ENCODE peak calls at places on chromosomes 12 and 14, in four cellular contexts. One of them, this sample, is unnamed.

GRCh38 chr14:52961060-52961639 is 10.3 kb upstream of the FERMT2 start:
- DNase-seq in lower lobe of right lung: no peak
- DNase-seq in cardiac fibroblast: peak
- DNase-seq in fibroblast of lung: peak
- DNase-seq in this sample: no peak

GRCh38 chr14:61147369-61147897 is 133.7 kb downstream of the TMEM30B start:
- DNase-seq in cardiac fibroblast: peak
- DNase-seq in fibroblast of lung: peak
- DNase-seq in lower lobe of right lung: no peak
- DNase-seq in this sample: no peak

GRCh38 chr12:61860439-61860838 is 399.8 kb upstream of the USP15 start:
- DNase-seq in lower lobe of right lung: no peak
- DNase-seq in cardiac fibroblast: no peak
- DNase-seq in fibroblast of lung: no peak
- DNase-seq in this sample: no peak

GRCh38 chr14:78519863-78520262 is 349.7 kb downstream of the NRXN3 start:
- DNase-seq in lower lobe of right lung: no peak
- DNase-seq in cardiac fibroblast: peak
- DNase-seq in fibroblast of lung: peak
- DNase-seq in this sample: no peak

GRCh38 chr12:94049718-94050117 is 98.7 kb upstream of the PLXNC1 start:
- DNase-seq in fibroblast of lung: no peak
- DNase-seq in lower lobe of right lung: no peak
- DNase-seq in cardiac fibroblast: no peak
- DNase-seq in this sample: no peak

GRCh38 chr14:90830931-90831701 is 14.9 kb upstream of the TTC7B start:
- DNase-seq in cardiac fibroblast: no peak
- DNase-seq in lower lobe of right lung: no peak
- DNase-seq in fibroblast of lung: no peak
- DNase-seq in this sample: no peak

GRCh38 chr12:100900808-100901207 is 106.2 kb downstream of the ANO4 start:
- DNase-seq in fibroblast of lung: no peak
- DNase-seq in lower lobe of right lung: no peak
- DNase-seq in cardiac fibroblast: no peak
- DNase-seq in this sample: no peak

GRCh38 chr12:116717466-116718457 is 20.1 kb downstream of the SPRING1 start:
- DNase-seq in lower lobe of right lung: peak
- DNase-seq in fibroblast of lung: peak
- DNase-seq in cardiac fibroblast: peak
- DNase-seq in this sample: no peak

GRCh38 chr14:59292028-59292427 is 103.6 kb downstream of the DAAM1 start:
- DNase-seq in cardiac fibroblast: no peak
- DNase-seq in fibroblast of lung: no peak
- DNase-seq in lower lobe of right lung: no peak
- DNase-seq in this sample: no peak

GRCh38 chr12:101619868-101620761 is 25.3 kb downstream of the MYBPC1 start:
- DNase-seq in fibroblast of lung: no peak
- DNase-seq in lower lobe of right lung: no peak
- DNase-seq in cardiac fibroblast: no peak
- DNase-seq in this sample: no peak

GRCh38 chr14:98808494-98809407 is 463.2 kb downstream of the BCL11B start:
- DNase-seq in cardiac fibroblast: no peak
- DNase-seq in lower lobe of right lung: no peak
- DNase-seq in fibroblast of lung: no peak
- DNase-seq in this sample: no peak

GRCh38 chr12:10849425-10849878 is at the start of gene PRR4:
- DNase-seq in fibroblast of lung: peak
- DNase-seq in cardiac fibroblast: peak
- DNase-seq in lower lobe of right lung: no peak
- DNase-seq in this sample: no peak

GRCh38 chr14:79379266-79379665 is 832.0 kb downstream of the DIO2 start:
- DNase-seq in cardiac fibroblast: no peak
- DNase-seq in lower lobe of right lung: no peak
- DNase-seq in fibroblast of lung: no peak
- DNase-seq in this sample: no peak

GRCh38 chr12:45583011-45583657 is 146.4 kb upstream of the ARID2 start:
- DNase-seq in fibroblast of lung: peak
- DNase-seq in lower lobe of right lung: no peak
- DNase-seq in cardiac fibroblast: peak
- DNase-seq in this sample: no peak

GRCh38 chr12:122437656-122438121 is 15.2 kb upstream of the CLIP1 start:
- DNase-seq in lower lobe of right lung: no peak
- DNase-seq in fibroblast of lung: peak
- DNase-seq in cardiac fibroblast: peak
- DNase-seq in this sample: no peak

GRCh38 chr14:23861666-23862065 is 91.9 kb upstream of the DHRS4 start:
- DNase-seq in fibroblast of lung: peak
- DNase-seq in lower lobe of right lung: no peak
- DNase-seq in cardiac fibroblast: no peak
- DNase-seq in this sample: no peak

GRCh38 chr12:42315108-42315507 is 10.8 kb downstream of the ZCRB1 start:
- DNase-seq in cardiac fibroblast: no peak
- DNase-seq in lower lobe of right lung: no peak
- DNase-seq in fibroblast of lung: no peak
- DNase-seq in this sample: no peak

GRCh38 chr12:28351414-28351813 is 161.2 kb downstream of the CCDC91 start:
- DNase-seq in fibroblast of lung: no peak
- DNase-seq in lower lobe of right lung: no peak
- DNase-seq in cardiac fibroblast: no peak
- DNase-seq in this sample: no peak

GRCh38 chr14:23322568-23323517 is 1.6 kb downstream of the PABPN1 start:
- DNase-seq in fibroblast of lung: no peak
- DNase-seq in cardiac fibroblast: no peak
- DNase-seq in lower lobe of right lung: no peak
- DNase-seq in this sample: no peak

GRCh38 chr14:61552196-61552595 is 143.1 kb upstream of the HIF1A start:
- DNase-seq in fibroblast of lung: no peak
- DNase-seq in cardiac fibroblast: no peak
- DNase-seq in lower lobe of right lung: no peak
- DNase-seq in this sample: no peak

GRCh38 chr12:64679487-64679983 is 69.2 kb downstream of the RASSF3 start:
- DNase-seq in fibroblast of lung: peak
- DNase-seq in cardiac fibroblast: peak
- DNase-seq in lower lobe of right lung: peak
- DNase-seq in this sample: no peak

GRCh38 chr12:64678248-64678647 is 68.0 kb downstream of the RASSF3 start:
- DNase-seq in cardiac fibroblast: no peak
- DNase-seq in lower lobe of right lung: no peak
- DNase-seq in fibroblast of lung: no peak
- DNase-seq in this sample: no peak

GRCh38 chr12:64678835-64679234 is 68.5 kb downstream of the RASSF3 start:
- DNase-seq in cardiac fibroblast: no peak
- DNase-seq in lower lobe of right lung: no peak
- DNase-seq in fibroblast of lung: no peak
- DNase-seq in this sample: no peak

GRCh38 chr12:64681200-64682052 is 71.1 kb downstream of the RASSF3 start:
- DNase-seq in fibroblast of lung: no peak
- DNase-seq in cardiac fibroblast: no peak
- DNase-seq in lower lobe of right lung: no peak
- DNase-seq in this sample: no peak

DNA sequence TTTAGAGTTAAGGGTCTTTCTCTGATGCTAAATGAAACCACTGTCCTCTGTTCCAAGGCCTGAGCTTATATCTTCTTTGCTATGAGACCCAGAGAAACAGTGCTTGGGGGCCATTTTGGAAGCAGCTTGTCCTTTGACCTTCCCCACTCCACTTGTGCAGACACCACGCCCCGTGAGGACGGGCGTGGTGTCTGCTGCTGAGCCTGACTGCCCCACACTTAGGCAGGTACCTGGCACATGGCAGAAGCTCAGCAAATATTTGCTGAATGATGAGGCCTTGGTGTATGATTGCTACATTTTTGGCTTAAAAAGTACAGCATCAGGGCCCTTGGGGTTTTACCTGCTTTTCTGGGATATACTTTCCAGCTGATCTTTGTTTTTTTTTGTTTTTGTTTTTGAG is 69.9 kb downstream of the RASSF3 start:
- DNase-seq in fibroblast of lung: no peak
- DNase-seq in cardiac fibroblast: no peak
- DNase-seq in lower lobe of right lung: no peak
- DNase-seq in this sample: no peak
- H3K4me3 ChIP-seq in fibroblast of lung: no peak
- H3K4me3 ChIP-seq in cardiac fibroblast: no peak
- H3K4me3 ChIP-seq in lower lobe of right lung: no peak
- H3K4me3 ChIP-seq in this sample: no peak

GRCh38 chr12:6754406-6754805 is 1.5 kb upstream of the MLF2 start:
- DNase-seq in lower lobe of right lung: no peak
- DNase-seq in fibroblast of lung: no peak
- DNase-seq in cardiac fibroblast: no peak
- DNase-seq in this sample: no peak
- H3K4me3 ChIP-seq in lower lobe of right lung: no peak
- H3K4me3 ChIP-seq in fibroblast of lung: no peak
- H3K4me3 ChIP-seq in cardiac fibroblast: no peak
- H3K4me3 ChIP-seq in this sample: no peak

DNA sequence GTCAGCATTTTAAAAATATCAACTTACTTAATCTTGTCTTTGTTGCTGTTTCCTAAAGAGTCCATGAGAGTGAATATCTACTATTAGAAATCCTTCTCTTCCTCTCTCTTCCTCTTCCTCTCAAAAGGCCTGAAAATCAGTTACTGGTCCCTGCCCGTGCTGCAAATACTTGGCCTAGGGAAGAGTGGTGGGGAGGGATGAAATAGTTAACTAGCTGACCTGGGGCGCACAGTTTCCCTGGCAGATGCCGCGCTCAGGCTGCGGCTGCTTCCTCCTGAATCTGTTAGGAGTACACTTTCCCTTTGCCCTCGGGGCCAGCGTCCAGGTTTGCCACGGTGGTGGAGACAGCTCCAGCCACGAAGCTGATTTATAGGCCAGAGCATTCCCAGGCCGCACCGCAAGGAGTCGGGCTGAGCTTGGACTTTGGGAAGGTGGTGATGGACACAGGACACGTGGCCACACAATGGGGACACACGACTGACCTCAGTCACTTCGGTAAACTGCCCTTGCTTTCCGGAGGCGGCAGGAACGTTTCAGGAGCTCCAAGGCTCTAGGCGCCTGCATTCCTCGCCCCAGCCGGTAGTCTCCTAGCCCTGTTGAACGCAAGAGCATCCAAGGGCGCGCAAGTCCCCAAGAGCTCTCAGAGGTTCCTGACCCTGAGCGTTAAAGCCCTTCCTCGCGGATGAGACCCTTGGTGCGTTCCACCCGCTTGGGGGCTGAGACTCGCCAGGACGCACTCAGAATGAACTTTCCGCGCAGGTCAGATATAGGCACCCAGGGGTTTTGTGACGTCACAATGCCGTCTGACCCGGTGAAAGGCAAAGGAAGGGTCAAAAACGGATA is 7.1 kb upstream of the ASCL1 start:
- DNase-seq in fibroblast of lung: no peak
- DNase-seq in cardiac fibroblast: no peak
- DNase-seq in lower lobe of right lung: peak
- DNase-seq in this sample: no peak
- H3K4me3 ChIP-seq in fibroblast of lung: no peak
- H3K4me3 ChIP-seq in cardiac fibroblast: no peak
- H3K4me3 ChIP-seq in lower lobe of right lung: no peak
- H3K4me3 ChIP-seq in this sample: no peak

GRCh38 chr12:92056290-92056689 is 89.4 kb downstream of the BTG1 start:
- DNase-seq in cardiac fibroblast: no peak
- DNase-seq in fibroblast of lung: no peak
- DNase-seq in lower lobe of right lung: no peak
- DNase-seq in this sample: no peak

GRCh38 chr12:92049403-92049802 is 96.2 kb downstream of the BTG1 start:
- DNase-seq in lower lobe of right lung: no peak
- DNase-seq in fibroblast of lung: no peak
- DNase-seq in cardiac fibroblast: no peak
- DNase-seq in this sample: no peak

GRCh38 chr12:92047058-92047826 is 98.4 kb downstream of the BTG1 start:
- DNase-seq in fibroblast of lung: no peak
- DNase-seq in lower lobe of right lung: no peak
- DNase-seq in cardiac fibroblast: no peak
- DNase-seq in this sample: no peak

GRCh38 chr12:92055877-92056276 is 89.8 kb downstream of the BTG1 start:
- DNase-seq in fibroblast of lung: no peak
- DNase-seq in lower lobe of right lung: no peak
- DNase-seq in cardiac fibroblast: no peak
- DNase-seq in this sample: no peak

GRCh38 chr12:92051441-92051840 is 94.2 kb downstream of the BTG1 start:
- DNase-seq in fibroblast of lung: peak
- DNase-seq in lower lobe of right lung: no peak
- DNase-seq in cardiac fibroblast: no peak
- DNase-seq in this sample: no peak
- H3K4me3 ChIP-seq in fibroblast of lung: no peak
- H3K4me3 ChIP-seq in lower lobe of right lung: no peak
- H3K4me3 ChIP-seq in cardiac fibroblast: no peak
- H3K4me3 ChIP-seq in this sample: no peak

GRCh38 chr12:53756300-53757094 is 4.7 kb upstream of the CISTR start:
- DNase-seq in fibroblast of lung: no peak
- DNase-seq in cardiac fibroblast: no peak
- DNase-seq in lower lobe of right lung: no peak
- DNase-seq in this sample: no peak
- H3K4me3 ChIP-seq in fibroblast of lung: no peak
- H3K4me3 ChIP-seq in cardiac fibroblast: no peak
- H3K4me3 ChIP-seq in lower lobe of right lung: peak
- H3K4me3 ChIP-seq in this sample: no peak

DNA sequence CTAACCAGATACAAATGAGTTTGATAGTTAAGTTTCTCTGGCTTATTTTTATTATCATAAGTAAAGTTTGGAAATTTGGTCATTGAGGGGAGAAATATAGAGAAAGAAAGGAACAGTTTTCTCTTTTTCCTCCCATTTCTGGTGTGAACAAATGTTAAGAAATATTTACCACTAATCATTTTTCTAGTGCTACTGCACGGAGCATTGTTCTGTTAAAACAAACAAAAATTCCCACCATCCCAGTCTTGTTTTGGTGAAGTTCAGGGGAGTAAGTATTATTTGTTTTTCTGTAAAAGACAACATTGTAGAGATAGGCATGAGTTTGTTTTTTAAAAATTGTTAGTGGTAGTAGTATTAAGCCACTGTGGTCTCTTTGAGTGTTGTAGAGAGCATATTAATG is 135.3 kb downstream of the FGD4 start:
- DNase-seq in lower lobe of right lung: no peak
- DNase-seq in cardiac fibroblast: peak
- DNase-seq in fibroblast of lung: no peak
- DNase-seq in this sample: no peak
- H3K4me3 ChIP-seq in lower lobe of right lung: peak
- H3K4me3 ChIP-seq in cardiac fibroblast: peak
- H3K4me3 ChIP-seq in fibroblast of lung: peak
- H3K4me3 ChIP-seq in this sample: peak